ENCODE peak calls at places on chromosome 17, in eight cellular contexts. V is mucosa of gallbladder; D is stimulated activated CD8-positive, alpha-beta memory T cell treated with anti-CD3 and anti-CD28 coated beads, Interleukin-4, amount 100 ng/mL, for 1 hour; L is activated T-cell treated with anti-CD3 and anti-CD28 coated beads for 4 hours; R is T-helper 2 cell; B is GF-D8; J is HT-29; S is GM06990. N is an unnamed sample.
A peak's percentile ranks its signal among the peaks of the same experiment; 100 is the strongest.

GRCh38 chr17:79997004-79997673 is 38.5 kb downstream of the TBC1D16 start:
- DNase-seq in R (peak; percentile 100), S (peak; percentile 44), B (peak; percentile 99), L (peak; percentile 50), D (peak; percentile 60), V (no peak), J (no peak), N (no peak)

GRCh38 chr17:37743875-37744632 is 805 bp downstream of the HNF1B start:
- DNase-seq in J (peak; percentile 84), R (no peak), D (no peak), V (no peak), B (no peak), L (no peak), S (peak; percentile 23), N (peak; percentile 92)

GRCh38 chr17:17060930-17061329 is 18.7 kb downstream of the MPRIP start:
- DNase-seq in D (no peak), V (no peak), L (no peak), B (no peak), J (no peak), R (no peak), S (no peak), N (no peak)

GRCh38 chr17:82753516-82753915 is 1.7 kb downstream of the TBCD start:
- DNase-seq in L (no peak), V (no peak), J (no peak), D (no peak), S (no peak), B (no peak), R (no peak), N (no peak)

GRCh38 chr17:31248986-31249385 is 48.1 kb downstream of the OMG start:
- DNase-seq in J (no peak), R (no peak), B (no peak), D (no peak), V (no peak), L (no peak), S (no peak), N (no peak)

GRCh38 chr17:58232707-58233156 is 5.7 kb upstream of the LPO start:
- DNase-seq in V (no peak), B (peak; percentile 90), L (no peak), S (peak; percentile 68), D (no peak), R (no peak), J (no peak), N (no peak)

GRCh38 chr17:75516619-75517276 is 420 bp downstream of the TSEN54 start:
- DNase-seq in B (no peak), D (no peak), L (no peak), J (peak; percentile 32), R (peak; percentile 39), V (no peak), S (peak; percentile 56), N (no peak)

GRCh38 chr17:75820411-75821080 is 23.7 kb downstream of the UNC13D start:
- DNase-seq in V (no peak), D (no peak), L (no peak), R (no peak), S (no peak), B (no peak), J (no peak), N (no peak)

GRCh38 chr17:42817866-42818265 is 6.2 kb downstream of the BECN1 start:
- DNase-seq in B (no peak), V (no peak), J (no peak), S (no peak), R (no peak), D (no peak), L (no peak), N (no peak)

GRCh38 chr17:72719206-72719581 is 373.3 kb downstream of the SLC39A11 start:
- DNase-seq in R (no peak), S (no peak), L (no peak), B (no peak), V (no peak), J (no peak), D (no peak), N (no peak)